ENCODE peak calls at places on chromosomes 11 and 22, in seven cellular contexts. T is MM.1S; I is GM23338; C is brain microvascular endothelial cell; F is effector memory CD4-positive, alpha-beta T cell; X is H7; B is ovary. S is an unnamed sample. For H3K27me3, the result is how much of the 10 kb centered on the place peaks cover.

GRCh38 chr22:42340695-42341383 is 70.4 kb upstream of the TCF20 start:
- DNase-seq in T (no peak), I (peak), C (no peak), F (no peak), X (peak), B (no peak), S (no peak)

GRCh38 chr11:61447601-61448551 is 18.0 kb downstream of the SDHAF2 start:
- DNase-seq in F (no peak), T (no peak), B (no peak), X (no peak), C (no peak), I (no peak), S (no peak)

GRCh38 chr11:9516113-9516512 is 55.3 kb downstream of the ZNF143 start:
- DNase-seq in X (peak), T (no peak), I (peak), F (no peak), C (no peak), B (no peak), S (no peak)

GRCh38 chr11:66676279-66676919 is 1.3 kb downstream of the RBM4B start:
- DNase-seq in C (no peak), X (no peak), F (no peak), B (no peak), I (no peak), T (no peak), S (no peak)

GRCh38 chr22:36644333-36644757 is 59.2 kb downstream of the CACNG2 start:
- DNase-seq in I (peak), B (no peak), T (peak), F (no peak), X (peak), C (peak), S (no peak)

GRCh38 chr11:6705905-6706535 is 22.9 kb upstream of the MRPL17 start:
- DNase-seq in F (peak), B (peak), I (peak), C (peak), T (peak), X (peak), S (no peak)

GRCh38 chr22:21042978-21043855 is 2.5 kb upstream of the LRRC74B start:
- DNase-seq in I (no peak), C (no peak), X (peak), B (no peak), F (no peak), T (no peak), S (no peak)

GRCh38 chr11:128568166-128568778 is 19.1 kb downstream of the ETS1 start:
- DNase-seq in C (no peak), I (no peak), F (no peak), X (peak), T (no peak), B (no peak), S (no peak)

GRCh38 chr11:132674161-132674560 is 858.1 kb downstream of the OPCML start:
- DNase-seq in B (no peak), F (no peak), T (no peak), I (no peak), X (no peak), C (no peak), S (no peak)

GRCh38 chr22:42581762-42582716 is 28.3 kb downstream of the SERHL2 start:
- DNase-seq in B (peak), X (peak), T (peak), I (peak), C (peak), F (peak), S (peak)

GRCh38 chr11:3665336-3666022 is 5.7 kb downstream of the CHRNA10 start:
- DNase-seq in F (no peak), T (no peak), X (no peak), B (no peak), I (no peak), C (no peak), S (no peak)

GRCh38 chr11:35799655-35800054 is 137.1 kb downstream of the TRIM44 start:
- DNase-seq in C (no peak), X (no peak), F (no peak), I (peak), B (no peak), T (no peak), S (no peak)

GRCh38 chr11:69212121-69213110 is 56.7 kb downstream of the SMIM38 start:
- DNase-seq in F (no peak), B (no peak), T (no peak), X (peak), I (peak), C (no peak), S (no peak)

GRCh38 chr11:73292481-73292880 is 15.6 kb upstream of the ARHGEF17 start:
- DNase-seq in B (no peak), F (no peak), X (peak), I (no peak), C (no peak), T (no peak), S (no peak)

GRCh38 chr22:37212174-37212906 is at the start of gene SSTR3:
- DNase-seq in C (no peak), I (peak), B (peak), X (peak), F (no peak), T (no peak), S (peak)

GRCh38 chr22:36816635-36817428 is at the start of gene PVALB:
- DNase-seq in B (no peak), T (peak), F (no peak), I (peak), C (peak), X (peak), S (no peak)

GRCh38 chr11:111408789-111409727 is 30.0 kb upstream of the POU2AF1 start:
- DNase-seq in B (no peak), X (no peak), I (no peak), C (no peak), F (no peak), T (no peak), S (no peak)

GRCh38 chr22:37643225-37643847 is 3.9 kb downstream of the SH3BP1 start:
- DNase-seq in F (peak), X (peak), T (peak), C (peak), B (peak), I (peak), S (peak)

GRCh38 chr22:18966748-18967147 is 30.7 kb upstream of the PRODH start:
- DNase-seq in F (no peak), I (no peak), C (no peak), B (no peak), X (no peak), T (no peak), S (no peak)

GRCh38 chr11:102807921-102808320 is 10.0 kb upstream of the MMP1 start:
- DNase-seq in C (peak), I (peak), T (no peak), B (no peak), F (no peak), X (peak), S (no peak)

GRCh38 chr11:120517390-120518315 is 6.1 kb downstream of the GRIK4 start:
- DNase-seq in T (no peak), C (peak), I (no peak), X (peak), B (no peak), F (no peak), S (no peak)

GRCh38 chr11:122650619-122651018 is 4.9 kb upstream of the UBASH3B start:
- DNase-seq in X (no peak), I (peak), F (no peak), C (no peak), T (no peak), B (no peak), S (no peak)
- H3K27me3 ChIP-seq in X (under half), I (under half), F (under half), C (under half), T (under half), B (under half), S (under half)

GRCh38 chr11:14974021-14974698 is 2.0 kb upstream of the CALCA start:
- DNase-seq in T (no peak), I (peak), B (no peak), X (peak), F (no peak), C (no peak), S (no peak)
- H3K4me3 ChIP-seq in T (peak), I (peak), B (no peak), X (peak), F (peak), C (peak), S (peak)

GRCh38 chr22:27088026-27088425 is 430.6 kb downstream of the MIAT start:
- DNase-seq in T (no peak), B (no peak), X (no peak), C (peak), I (no peak), F (no peak), S (no peak)

GRCh38 chr22:27086728-27087450 is 429.5 kb downstream of the MIAT start:
- DNase-seq in X (peak), C (no peak), T (no peak), I (peak), F (no peak), B (no peak), S (no peak)

GRCh38 chr22:27080191-27080590 is 422.8 kb downstream of the MIAT start:
- DNase-seq in B (no peak), F (no peak), X (no peak), I (no peak), T (no peak), C (no peak), S (no peak)

GRCh38 chr22:27086080-27086479 is 428.7 kb downstream of the MIAT start:
- DNase-seq in B (no peak), I (no peak), C (no peak), F (no peak), T (no peak), X (no peak), S (no peak)

DNA sequence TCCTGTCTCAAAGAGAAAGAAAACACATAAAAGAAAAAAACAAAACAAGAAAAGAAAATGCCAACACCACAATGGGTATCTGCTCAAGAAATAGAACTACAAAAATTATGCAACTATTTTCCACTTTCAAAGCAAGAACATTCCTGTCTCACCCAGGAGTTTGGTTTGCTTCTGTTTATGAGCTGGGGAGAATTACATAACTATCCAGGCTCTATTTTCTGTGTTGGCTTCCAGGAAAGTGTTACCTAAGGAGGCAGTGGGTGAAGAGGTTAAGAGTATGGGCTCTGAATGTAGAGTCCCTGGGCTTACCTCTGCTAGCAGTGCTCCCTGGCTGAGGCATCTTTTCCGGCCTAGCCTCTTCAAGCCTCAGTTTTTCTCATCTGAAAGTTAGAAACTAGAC is 426.7 kb downstream of the MIAT start:
- DNase-seq in T (no peak), B (no peak), F (no peak), I (no peak), X (no peak), C (no peak), S (no peak)
- H3K27me3 ChIP-seq in T (half or more), B (under half), F (under half), I (under half), X (under half), C (under half), S (under half)

GRCh38 chr11:82903843-82904586 is 2.5 kb downstream of the DDIAS start:
- DNase-seq in X (no peak), C (no peak), F (no peak), B (no peak), I (no peak), T (no peak), S (no peak)

GRCh38 chr11:82906236-82906635 is 4.7 kb downstream of the DDIAS start:
- DNase-seq in F (no peak), T (peak), B (no peak), X (no peak), C (no peak), I (peak), S (no peak)

GRCh38 chr11:82907376-82907775 is 5.8 kb downstream of the DDIAS start:
- DNase-seq in B (no peak), T (no peak), F (no peak), I (no peak), X (no peak), C (no peak), S (no peak)

GRCh38 chr11:82908311-82908710 is 6.8 kb downstream of the DDIAS start:
- DNase-seq in B (no peak), X (no peak), T (no peak), I (peak), C (no peak), F (no peak), S (no peak)

GRCh38 chr11:82906931-82907330 is 5.4 kb downstream of the DDIAS start:
- DNase-seq in C (no peak), B (no peak), X (no peak), I (no peak), T (no peak), F (no peak), S (no peak)
- H3K4me3 ChIP-seq in C (peak), B (no peak), X (no peak), I (no peak), T (no peak), F (no peak), S (no peak)

DNA sequence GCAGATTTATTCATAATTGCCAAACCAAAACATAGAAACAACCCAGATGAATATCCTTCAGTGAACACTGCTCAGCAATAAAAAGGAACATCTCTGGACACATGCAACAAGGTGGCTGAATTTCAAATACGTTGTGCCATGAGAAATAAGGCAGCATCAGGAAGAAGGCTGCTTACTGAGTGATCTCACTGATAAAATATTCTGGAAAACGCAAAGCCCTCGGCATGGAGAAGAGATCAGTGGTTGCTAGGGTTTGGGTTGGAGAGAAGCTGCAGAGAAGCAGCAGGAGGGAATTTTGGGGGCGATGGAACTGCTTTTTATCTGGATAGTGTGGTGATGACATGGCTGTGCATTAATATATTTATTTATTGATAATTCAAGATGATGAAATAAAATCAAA is 11.0 kb upstream of the SHANK2 start:
- DNase-seq in C (peak), B (no peak), X (no peak), I (no peak), F (no peak), T (no peak), S (no peak)
- H3K27me3 ChIP-seq in C (under half), B (under half), X (under half), I (under half), F (under half), T (half or more), S (under half)

DNA sequence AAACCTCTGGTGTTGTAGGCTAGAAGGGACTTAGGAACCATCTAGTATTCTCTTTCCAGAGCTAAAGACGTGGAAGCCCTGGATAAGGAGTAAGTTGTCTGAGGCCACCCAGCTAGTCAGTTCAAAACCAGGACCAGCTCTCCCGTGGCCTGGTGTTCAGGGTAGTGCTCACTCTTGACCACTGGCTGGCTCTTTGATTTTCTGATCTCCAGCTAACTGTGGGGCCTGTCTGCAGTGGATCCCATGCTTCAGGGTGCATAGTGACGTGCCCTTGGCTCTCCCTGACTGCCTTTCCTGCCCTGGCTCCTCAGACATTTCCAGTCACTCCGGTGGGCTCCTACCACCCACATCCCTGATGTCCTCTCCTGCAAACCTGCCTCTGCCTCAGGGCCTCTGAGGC is 1.3 kb downstream of the CLMP start:
- DNase-seq in F (no peak), X (no peak), B (no peak), C (no peak), T (no peak), I (no peak), S (no peak)
- H3K4me3 ChIP-seq in F (no peak), X (peak), B (peak), C (peak), T (no peak), I (peak), S (no peak)

GRCh38 chr22:44276706-44277403 is 35.9 kb downstream of the SHISAL1 start:
- DNase-seq in T (no peak), C (no peak), I (no peak), B (peak), X (peak), F (no peak), S (no peak)

GRCh38 chr22:44280665-44281188 is 32.0 kb downstream of the SHISAL1 start:
- DNase-seq in B (no peak), C (no peak), I (no peak), T (no peak), F (no peak), X (peak), S (no peak)

GRCh38 chr22:44278234-44279058 is 34.3 kb downstream of the SHISAL1 start:
- DNase-seq in I (no peak), X (peak), F (no peak), T (no peak), B (no peak), C (no peak), S (no peak)

GRCh38 chr22:44277404-44278135 is 35.2 kb downstream of the SHISAL1 start:
- DNase-seq in T (no peak), F (no peak), C (no peak), B (no peak), X (peak), I (no peak), S (no peak)

DNA sequence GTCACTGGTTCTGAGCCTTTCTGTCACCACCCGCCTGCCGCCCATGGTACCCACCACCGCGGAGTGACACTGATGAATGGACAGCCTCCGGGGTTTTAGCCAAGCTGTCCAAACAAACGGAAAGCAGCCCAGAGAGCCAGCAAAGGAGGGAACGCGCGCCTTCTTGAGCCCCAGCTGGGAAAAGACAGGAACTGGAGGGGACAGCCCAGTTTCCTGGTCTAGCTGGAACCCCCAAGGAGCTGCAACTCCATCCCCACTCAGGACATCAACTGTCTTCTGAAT is 33.8 kb downstream of the SHISAL1 start:
- DNase-seq in X (no peak), I (no peak), F (no peak), T (no peak), C (no peak), B (no peak), S (no peak)
- H3K27me3 ChIP-seq in X (under half), I (under half), F (under half), T (half or more), C (under half), B (under half), S (under half)

S was measured in CD8-positive, alpha-beta T cell.